ENCODE peak calls at places on chromosomes 2 and 18, in five cellular contexts. One of them, this sample, is unnamed. For H3K4me1, the result is how much of the 10 kb centered on the place peaks cover.

GRCh38 chr2:19667085-19667484 is 234.7 kb downstream of the TTC32 start:
- DNase-seq in GM23248: peak
- DNase-seq in endodermal cell: no peak
- DNase-seq in PC-9: no peak
- DNase-seq in ovary: no peak
- DNase-seq in this sample: no peak

GRCh38 chr18:45689386-45689785 is 34.6 kb upstream of the SLC14A1 start:
- DNase-seq in GM23248: no peak
- DNase-seq in endodermal cell: no peak
- DNase-seq in PC-9: no peak
- DNase-seq in ovary: no peak
- DNase-seq in this sample: no peak

GRCh38 chr2:127622561-127623387 is 23.2 kb upstream of the GPR17 start:
- DNase-seq in GM23248: no peak
- DNase-seq in endodermal cell: peak
- DNase-seq in PC-9: no peak
- DNase-seq in ovary: no peak
- DNase-seq in this sample: peak

GRCh38 chr2:7292154-7292553 is 374.9 kb downstream of the RNF144A start:
- DNase-seq in GM23248: peak
- DNase-seq in endodermal cell: no peak
- DNase-seq in PC-9: no peak
- DNase-seq in ovary: no peak
- DNase-seq in this sample: no peak

GRCh38 chr2:22784586-22784985 is 600.4 kb upstream of the KLHL29 start:
- DNase-seq in GM23248: no peak
- DNase-seq in endodermal cell: no peak
- DNase-seq in PC-9: no peak
- DNase-seq in ovary: no peak
- DNase-seq in this sample: no peak

GRCh38 chr2:45232824-45233223 is 223.6 kb upstream of the SIX2 start:
- DNase-seq in GM23248: no peak
- DNase-seq in endodermal cell: no peak
- DNase-seq in PC-9: no peak
- DNase-seq in ovary: no peak
- DNase-seq in this sample: no peak

GRCh38 chr2:85956647-85957039 is 67.9 kb upstream of the ST3GAL5 start:
- DNase-seq in GM23248: no peak
- DNase-seq in endodermal cell: no peak
- DNase-seq in PC-9: no peak
- DNase-seq in ovary: no peak
- DNase-seq in this sample: no peak

GRCh38 chr2:60317831-60318230 is 235.6 kb downstream of the BCL11A start:
- DNase-seq in GM23248: peak
- DNase-seq in endodermal cell: peak
- DNase-seq in PC-9: no peak
- DNase-seq in ovary: no peak
- DNase-seq in this sample: no peak

GRCh38 chr2:32798841-32799240 is 147.9 kb upstream of the LTBP1 start:
- DNase-seq in GM23248: no peak
- DNase-seq in endodermal cell: no peak
- DNase-seq in PC-9: no peak
- DNase-seq in ovary: no peak
- DNase-seq in this sample: no peak

GRCh38 chr2:209383212-209383611 is 40.6 kb upstream of the MAP2 start:
- DNase-seq in GM23248: peak
- DNase-seq in endodermal cell: no peak
- DNase-seq in PC-9: peak
- DNase-seq in ovary: no peak
- DNase-seq in this sample: no peak

GRCh38 chr2:233349005-233349998 is 5.0 kb upstream of the DGKD start:
- DNase-seq in GM23248: no peak
- DNase-seq in endodermal cell: no peak
- DNase-seq in PC-9: no peak
- DNase-seq in ovary: peak
- DNase-seq in this sample: no peak

GRCh38 chr2:206438196-206438727 is 5.1 kb upstream of the ADAM23 start:
- DNase-seq in GM23248: no peak
- DNase-seq in endodermal cell: no peak
- DNase-seq in PC-9: no peak
- DNase-seq in ovary: no peak
- DNase-seq in this sample: no peak

GRCh38 chr2:240154606-240155005 is 14.1 kb upstream of the OTOS start:
- DNase-seq in GM23248: no peak
- DNase-seq in endodermal cell: no peak
- DNase-seq in PC-9: no peak
- DNase-seq in ovary: no peak
- DNase-seq in this sample: no peak

GRCh38 chr2:127807678-127808353 is 3.2 kb downstream of the WDR33 start:
- DNase-seq in GM23248: peak
- DNase-seq in endodermal cell: no peak
- DNase-seq in PC-9: no peak
- DNase-seq in ovary: no peak
- DNase-seq in this sample: no peak

GRCh38 chr2:18503686-18504085 is 56.8 kb downstream of the RDH14 start:
- DNase-seq in GM23248: no peak
- DNase-seq in endodermal cell: no peak
- DNase-seq in PC-9: no peak
- DNase-seq in ovary: no peak
- DNase-seq in this sample: no peak

GRCh38 chr2:174717273-174717672 is 47.0 kb downstream of the CHRNA1 start:
- DNase-seq in GM23248: peak
- DNase-seq in endodermal cell: no peak
- DNase-seq in PC-9: no peak
- DNase-seq in ovary: no peak
- DNase-seq in this sample: no peak

GRCh38 chr2:192500550-192501200 is 305.9 kb upstream of the TMEFF2 start:
- DNase-seq in GM23248: peak
- DNase-seq in endodermal cell: no peak
- DNase-seq in PC-9: no peak
- DNase-seq in ovary: no peak
- DNase-seq in this sample: no peak

GRCh38 chr2:95372216-95372829 is 30.2 kb upstream of the FAHD2A start:
- DNase-seq in GM23248: no peak
- DNase-seq in endodermal cell: peak
- DNase-seq in PC-9: no peak
- DNase-seq in ovary: peak
- DNase-seq in this sample: no peak

GRCh38 chr18:40769786-40770185 is 1185.2 kb upstream of the PIK3C3 start:
- DNase-seq in GM23248: no peak
- DNase-seq in endodermal cell: no peak
- DNase-seq in PC-9: no peak
- DNase-seq in ovary: no peak
- DNase-seq in this sample: no peak

GRCh38 chr2:18926633-18927524 is 337.5 kb upstream of the NT5C1B start:
- DNase-seq in GM23248: peak
- DNase-seq in endodermal cell: no peak
- DNase-seq in PC-9: no peak
- DNase-seq in ovary: no peak
- DNase-seq in this sample: no peak

GRCh38 chr2:205524656-205525055 is 157.6 kb upstream of the NRP2 start:
- DNase-seq in GM23248: no peak
- DNase-seq in endodermal cell: no peak
- DNase-seq in PC-9: peak
- DNase-seq in ovary: no peak
- DNase-seq in this sample: no peak

GRCh38 chr2:82230406-82230805 is 1925.9 kb upstream of the LRRTM1 start:
- DNase-seq in GM23248: no peak
- DNase-seq in endodermal cell: no peak
- DNase-seq in PC-9: no peak
- DNase-seq in ovary: no peak
- DNase-seq in this sample: no peak

GRCh38 chr2:217914078-217914477 is 88.7 kb downstream of the TNS1 start:
- DNase-seq in GM23248: no peak
- DNase-seq in endodermal cell: no peak
- DNase-seq in PC-9: no peak
- DNase-seq in ovary: no peak
- DNase-seq in this sample: no peak

DNA sequence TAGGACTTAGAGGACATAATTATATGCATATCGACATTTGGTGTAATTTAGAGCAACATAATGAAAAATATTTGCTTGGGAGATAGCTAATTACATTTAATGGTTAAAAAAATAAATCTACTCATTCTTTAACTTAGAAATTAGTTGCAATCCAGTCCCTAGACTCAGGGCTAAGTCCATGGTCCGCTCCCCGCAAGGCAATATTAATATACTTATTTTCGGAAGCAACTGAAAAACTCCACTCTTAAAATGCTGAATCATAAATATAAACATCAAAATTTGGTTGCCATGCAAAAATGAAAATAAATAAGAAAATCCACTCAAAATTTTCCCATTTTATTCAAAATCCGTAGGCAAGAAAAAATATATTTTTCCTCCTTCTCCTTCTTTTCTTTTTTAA is 99.7 kb upstream of the CD302 start:
- DNase-seq in GM23248: no peak
- DNase-seq in endodermal cell: no peak
- DNase-seq in PC-9: no peak
- DNase-seq in ovary: no peak
- DNase-seq in this sample: no peak
- H3K4me3 ChIP-seq in GM23248: no peak
- H3K4me3 ChIP-seq in endodermal cell: no peak
- H3K4me3 ChIP-seq in PC-9: no peak
- H3K4me3 ChIP-seq in ovary: no peak
- H3K4me3 ChIP-seq in this sample: no peak

DNA sequence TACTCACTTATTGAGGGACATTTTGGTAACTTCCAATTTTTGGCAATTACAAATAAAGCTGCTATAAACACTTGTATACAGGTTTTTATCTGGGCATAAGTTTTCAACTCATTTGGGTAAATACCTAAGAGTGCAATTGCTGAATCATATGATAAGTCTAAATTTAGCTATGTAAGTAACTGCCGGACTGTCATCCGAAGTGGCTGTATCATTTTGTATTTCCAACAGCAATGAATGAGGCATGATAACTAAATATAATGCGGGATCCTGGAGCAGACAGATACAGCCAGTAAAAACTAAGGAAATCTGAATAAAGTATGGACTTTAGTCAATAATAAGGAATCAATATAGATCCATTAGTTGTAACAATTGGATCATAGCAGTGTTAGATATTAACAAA is 156.5 kb upstream of the RMP24 start:
- DNase-seq in GM23248: no peak
- DNase-seq in endodermal cell: no peak
- DNase-seq in PC-9: no peak
- DNase-seq in ovary: no peak
- DNase-seq in this sample: no peak
- H3K27ac ChIP-seq in GM23248: no peak
- H3K27ac ChIP-seq in endodermal cell: no peak
- H3K27ac ChIP-seq in PC-9: no peak
- H3K27ac ChIP-seq in ovary: no peak
- H3K27ac ChIP-seq in this sample: no peak

GRCh38 chr2:120042359-120042758 is 29.5 kb downstream of the EPB41L5 start:
- DNase-seq in GM23248: no peak
- DNase-seq in endodermal cell: no peak
- DNase-seq in PC-9: no peak
- DNase-seq in ovary: no peak
- DNase-seq in this sample: no peak
- H3K4me1 ChIP-seq in GM23248: under half
- H3K4me1 ChIP-seq in endodermal cell: under half
- H3K4me1 ChIP-seq in PC-9: under half
- H3K4me1 ChIP-seq in ovary: under half
- H3K4me1 ChIP-seq in this sample: under half

DNA sequence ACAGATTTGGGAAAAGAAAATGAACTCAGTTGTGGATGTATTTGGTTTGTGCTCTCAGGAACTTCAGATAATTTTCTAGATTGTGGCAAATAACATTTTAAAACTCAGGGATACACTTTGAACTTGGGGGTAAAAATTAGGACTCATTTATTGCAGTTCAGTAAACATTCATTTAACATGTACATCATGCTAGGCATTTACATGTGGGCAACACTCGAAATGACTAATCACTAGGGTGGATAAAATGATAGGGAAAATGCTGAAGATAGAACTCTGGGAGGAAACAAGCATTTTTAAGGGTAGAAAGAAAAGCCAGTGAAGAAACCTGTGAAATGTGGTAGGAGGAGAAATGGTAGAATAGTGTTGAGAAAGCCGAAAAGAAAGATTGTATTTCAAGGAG is 7.8 kb downstream of the FAM117B start:
- DNase-seq in GM23248: no peak
- DNase-seq in endodermal cell: no peak
- DNase-seq in PC-9: no peak
- DNase-seq in ovary: no peak
- DNase-seq in this sample: no peak
- H3K4me3 ChIP-seq in GM23248: no peak
- H3K4me3 ChIP-seq in endodermal cell: no peak
- H3K4me3 ChIP-seq in PC-9: no peak
- H3K4me3 ChIP-seq in ovary: no peak
- H3K4me3 ChIP-seq in this sample: peak

DNA sequence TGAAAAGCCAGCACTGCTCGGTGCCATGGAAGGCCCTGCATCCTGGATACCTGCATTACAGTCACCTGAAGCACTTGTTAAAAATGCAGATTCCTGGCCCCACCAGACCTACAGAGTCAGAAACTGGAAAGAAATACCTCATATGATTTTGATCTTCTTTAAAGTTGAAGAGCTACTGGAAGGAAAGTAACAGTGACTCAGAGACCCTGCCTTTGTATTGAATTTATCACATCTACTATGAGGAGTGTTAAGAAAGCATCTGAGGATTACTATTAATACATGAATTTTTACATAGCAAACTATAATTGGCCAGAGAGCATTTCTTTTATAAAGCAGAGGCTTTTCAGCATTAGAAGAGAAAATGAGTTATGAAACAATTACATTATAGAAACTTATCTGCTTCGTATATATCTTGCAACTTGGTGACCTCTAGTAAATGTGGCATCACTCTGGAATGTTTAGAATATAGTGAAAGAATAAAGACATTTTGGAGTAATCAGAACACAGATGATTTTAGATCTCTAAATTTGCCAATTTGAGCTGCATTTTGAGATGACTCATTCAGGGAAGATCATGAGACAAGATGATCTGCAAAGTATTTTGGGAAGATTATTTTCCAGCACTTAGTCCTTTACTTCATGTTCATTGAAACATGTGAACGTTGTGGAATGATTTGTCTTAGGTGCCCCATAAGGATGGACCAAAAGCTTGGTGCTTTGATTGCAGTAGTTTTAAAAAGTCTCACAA is 12.2 kb downstream of the PTPRM start:
- DNase-seq in GM23248: peak
- DNase-seq in endodermal cell: no peak
- DNase-seq in PC-9: no peak
- DNase-seq in ovary: no peak
- DNase-seq in this sample: no peak
- H3K27ac ChIP-seq in GM23248: peak
- H3K27ac ChIP-seq in endodermal cell: no peak
- H3K27ac ChIP-seq in PC-9: no peak
- H3K27ac ChIP-seq in ovary: no peak
- H3K27ac ChIP-seq in this sample: no peak

DNA sequence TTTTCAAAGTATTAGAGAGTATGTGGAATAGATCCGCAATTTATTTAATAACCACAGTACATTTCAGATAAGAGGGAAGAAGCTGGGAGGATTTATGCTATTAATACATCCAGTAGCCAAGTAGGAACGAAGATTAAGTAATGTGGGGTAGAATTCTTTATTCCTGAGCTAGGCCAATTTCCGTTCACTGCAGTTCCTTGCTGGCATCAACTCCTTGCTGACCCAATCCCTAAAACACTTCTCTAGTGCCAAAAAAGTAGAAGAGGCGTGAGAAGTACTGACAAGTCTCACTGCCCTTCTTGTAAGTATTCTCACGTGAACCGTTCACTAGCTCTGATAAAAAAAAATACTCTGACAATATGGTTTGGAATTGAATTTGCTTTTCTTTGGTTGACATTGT is 211.4 kb downstream of the EPHA4 start:
- DNase-seq in GM23248: peak
- DNase-seq in endodermal cell: no peak
- DNase-seq in PC-9: no peak
- DNase-seq in ovary: no peak
- DNase-seq in this sample: no peak
- H3K4me1 ChIP-seq in GM23248: under half
- H3K4me1 ChIP-seq in endodermal cell: under half
- H3K4me1 ChIP-seq in PC-9: under half
- H3K4me1 ChIP-seq in ovary: under half
- H3K4me1 ChIP-seq in this sample: under half

This sample was measured in CD8-positive, alpha-beta T cell.